ENCODE peak calls at places on chromosomes 5 and 9, in five cellular contexts. One of them, this sample, is unnamed.

GRCh38 chr5:172858990-172859811 is 25.1 kb downstream of the ERGIC1 start:
- DNase-seq in CD4-positive, alpha-beta memory T cell: no peak
- DNase-seq in CD8-positive, alpha-beta memory T cell: no peak
- DNase-seq in activated gamma-delta T cell treated with Interleukin-2 at 50 U/mL for 16 hours: no peak
- DNase-seq in NCI-H187 treated with DMSO at 0.1 percent for 48 hours: no peak
- DNase-seq in this sample: no peak

GRCh38 chr5:43192558-43193170 is 639 bp downstream of the NIM1K start:
- DNase-seq in CD4-positive, alpha-beta memory T cell: peak
- DNase-seq in CD8-positive, alpha-beta memory T cell: peak
- DNase-seq in activated gamma-delta T cell treated with Interleukin-2 at 50 U/mL for 16 hours: peak
- DNase-seq in NCI-H187 treated with DMSO at 0.1 percent for 48 hours: no peak
- DNase-seq in this sample: no peak

GRCh38 chr9:40914772-40915659 is 213.5 kb downstream of the FOXD4L6 start:
- DNase-seq in CD4-positive, alpha-beta memory T cell: no peak
- DNase-seq in CD8-positive, alpha-beta memory T cell: no peak
- DNase-seq in activated gamma-delta T cell treated with Interleukin-2 at 50 U/mL for 16 hours: no peak
- DNase-seq in NCI-H187 treated with DMSO at 0.1 percent for 48 hours: no peak
- DNase-seq in this sample: no peak

GRCh38 chr5:124718376-124718775 is 28.1 kb downstream of the ZNF608 start:
- DNase-seq in CD4-positive, alpha-beta memory T cell: no peak
- DNase-seq in CD8-positive, alpha-beta memory T cell: no peak
- DNase-seq in activated gamma-delta T cell treated with Interleukin-2 at 50 U/mL for 16 hours: no peak
- DNase-seq in NCI-H187 treated with DMSO at 0.1 percent for 48 hours: no peak
- DNase-seq in this sample: no peak

GRCh38 chr5:134223406-134224251 is 2.2 kb downstream of the PPP2CA start:
- DNase-seq in CD4-positive, alpha-beta memory T cell: no peak
- DNase-seq in CD8-positive, alpha-beta memory T cell: no peak
- DNase-seq in activated gamma-delta T cell treated with Interleukin-2 at 50 U/mL for 16 hours: no peak
- DNase-seq in NCI-H187 treated with DMSO at 0.1 percent for 48 hours: no peak
- DNase-seq in this sample: no peak

GRCh38 chr9:34675048-34675714 is 12.7 kb upstream of the CCL27 start:
- DNase-seq in CD4-positive, alpha-beta memory T cell: peak
- DNase-seq in CD8-positive, alpha-beta memory T cell: peak
- DNase-seq in activated gamma-delta T cell treated with Interleukin-2 at 50 U/mL for 16 hours: peak
- DNase-seq in NCI-H187 treated with DMSO at 0.1 percent for 48 hours: peak
- DNase-seq in this sample: peak

GRCh38 chr5:132389453-132390286 is 20.2 kb downstream of the SLC22A5 start:
- DNase-seq in CD4-positive, alpha-beta memory T cell: no peak
- DNase-seq in CD8-positive, alpha-beta memory T cell: peak
- DNase-seq in activated gamma-delta T cell treated with Interleukin-2 at 50 U/mL for 16 hours: no peak
- DNase-seq in NCI-H187 treated with DMSO at 0.1 percent for 48 hours: no peak
- DNase-seq in this sample: no peak

GRCh38 chr5:20323323-20323722 is 335.3 kb upstream of the CDH18 start:
- DNase-seq in CD4-positive, alpha-beta memory T cell: no peak
- DNase-seq in CD8-positive, alpha-beta memory T cell: no peak
- DNase-seq in activated gamma-delta T cell treated with Interleukin-2 at 50 U/mL for 16 hours: no peak
- DNase-seq in NCI-H187 treated with DMSO at 0.1 percent for 48 hours: no peak
- DNase-seq in this sample: no peak

GRCh38 chr5:58185397-58186195 is 274.3 kb downstream of the PLK2 start:
- DNase-seq in CD4-positive, alpha-beta memory T cell: no peak
- DNase-seq in CD8-positive, alpha-beta memory T cell: no peak
- DNase-seq in activated gamma-delta T cell treated with Interleukin-2 at 50 U/mL for 16 hours: no peak
- DNase-seq in NCI-H187 treated with DMSO at 0.1 percent for 48 hours: no peak
- DNase-seq in this sample: no peak

GRCh38 chr9:78097541-78097940 is 65.9 kb upstream of the GNAQ start:
- DNase-seq in CD4-positive, alpha-beta memory T cell: no peak
- DNase-seq in CD8-positive, alpha-beta memory T cell: no peak
- DNase-seq in activated gamma-delta T cell treated with Interleukin-2 at 50 U/mL for 16 hours: no peak
- DNase-seq in NCI-H187 treated with DMSO at 0.1 percent for 48 hours: no peak
- DNase-seq in this sample: no peak

This sample was measured in NCI-H2107.